ENCODE peak calls at places on chromosomes 1 and 21, in five cellular contexts. One of them, this sample, is unnamed. For H3K9me3, the result is how much of the 10 kb centered on the place peaks cover.

GRCh38 chr1:64135501-64136245 is 67.8 kb upstream of the UBE2U start:
- DNase-seq in osteoblast: no peak
- DNase-seq in pancreas: no peak
- DNase-seq in SK-N-SH: no peak
- DNase-seq in right atrium auricular region: no peak
- DNase-seq in this sample: no peak

GRCh38 chr1:67053535-67053784 is 488 bp downstream of the SLC35D1 start:
- DNase-seq in osteoblast: peak
- DNase-seq in pancreas: peak
- DNase-seq in SK-N-SH: peak
- DNase-seq in right atrium auricular region: peak
- DNase-seq in this sample: peak

GRCh38 chr1:168689726-168690602 is 39.0 kb downstream of the DPT start:
- DNase-seq in osteoblast: no peak
- DNase-seq in pancreas: peak
- DNase-seq in SK-N-SH: peak
- DNase-seq in right atrium auricular region: peak
- DNase-seq in this sample: no peak

GRCh38 chr1:65995326-65995725 is 202.6 kb downstream of the PDE4B start:
- DNase-seq in osteoblast: no peak
- DNase-seq in pancreas: no peak
- DNase-seq in SK-N-SH: no peak
- DNase-seq in right atrium auricular region: no peak
- DNase-seq in this sample: no peak

GRCh38 chr1:109719337-109719837 is 7.3 kb downstream of the GSTM5 start:
- DNase-seq in osteoblast: peak
- DNase-seq in pancreas: no peak
- DNase-seq in SK-N-SH: no peak
- DNase-seq in right atrium auricular region: no peak
- DNase-seq in this sample: no peak

GRCh38 chr1:235852887-235853286 is 13.8 kb downstream of the LYST start:
- DNase-seq in osteoblast: no peak
- DNase-seq in pancreas: no peak
- DNase-seq in SK-N-SH: no peak
- DNase-seq in right atrium auricular region: no peak
- DNase-seq in this sample: no peak

GRCh38 chr1:175865041-175865766 is 121.8 kb upstream of the TNR start:
- DNase-seq in osteoblast: no peak
- DNase-seq in pancreas: no peak
- DNase-seq in SK-N-SH: no peak
- DNase-seq in right atrium auricular region: no peak
- DNase-seq in this sample: no peak

GRCh38 chr1:116268211-116268610 is 104.8 kb upstream of the ATP1A1 start:
- DNase-seq in osteoblast: no peak
- DNase-seq in pancreas: peak
- DNase-seq in SK-N-SH: no peak
- DNase-seq in right atrium auricular region: no peak
- DNase-seq in this sample: no peak

GRCh38 chr1:179287456-179287855 is 6.1 kb upstream of the SOAT1 start:
- DNase-seq in osteoblast: no peak
- DNase-seq in pancreas: no peak
- DNase-seq in SK-N-SH: no peak
- DNase-seq in right atrium auricular region: no peak
- DNase-seq in this sample: no peak

GRCh38 chr21:25560151-25560783 is 47.0 kb downstream of the MRPL39 start:
- DNase-seq in osteoblast: no peak
- DNase-seq in pancreas: no peak
- DNase-seq in SK-N-SH: no peak
- DNase-seq in right atrium auricular region: no peak
- DNase-seq in this sample: no peak

GRCh38 chr1:216178266-216178665 is 245.0 kb downstream of the USH2A start:
- DNase-seq in osteoblast: no peak
- DNase-seq in pancreas: no peak
- DNase-seq in SK-N-SH: no peak
- DNase-seq in right atrium auricular region: no peak
- DNase-seq in this sample: no peak

GRCh38 chr1:234509457-234510328 is 30.7 kb upstream of the TARBP1 start:
- DNase-seq in osteoblast: no peak
- DNase-seq in pancreas: no peak
- DNase-seq in SK-N-SH: no peak
- DNase-seq in right atrium auricular region: no peak
- DNase-seq in this sample: no peak

GRCh38 chr1:45958317-45958716 is 154.9 kb downstream of the MAST2 start:
- DNase-seq in osteoblast: no peak
- DNase-seq in pancreas: no peak
- DNase-seq in SK-N-SH: no peak
- DNase-seq in right atrium auricular region: no peak
- DNase-seq in this sample: no peak

GRCh38 chr21:46605759-46606426 is 1.0 kb upstream of the S100B start:
- DNase-seq in osteoblast: no peak
- DNase-seq in pancreas: no peak
- DNase-seq in SK-N-SH: no peak
- DNase-seq in right atrium auricular region: no peak
- DNase-seq in this sample: no peak

GRCh38 chr1:1156140-1157032 is 17.3 kb upstream of the TTLL10 start:
- DNase-seq in osteoblast: no peak
- DNase-seq in pancreas: peak
- DNase-seq in SK-N-SH: no peak
- DNase-seq in right atrium auricular region: no peak
- DNase-seq in this sample: no peak

GRCh38 chr1:185045793-185046441 is 559 bp downstream of the RNF2 start:
- DNase-seq in osteoblast: peak
- DNase-seq in pancreas: peak
- DNase-seq in SK-N-SH: peak
- DNase-seq in right atrium auricular region: no peak
- DNase-seq in this sample: peak

GRCh38 chr1:178495741-178496409 is 889 bp downstream of the CLEC20A start:
- DNase-seq in osteoblast: peak
- DNase-seq in pancreas: no peak
- DNase-seq in SK-N-SH: no peak
- DNase-seq in right atrium auricular region: peak
- DNase-seq in this sample: no peak

GRCh38 chr1:198713081-198713480 is 74.2 kb downstream of the PTPRC start:
- DNase-seq in osteoblast: no peak
- DNase-seq in pancreas: no peak
- DNase-seq in SK-N-SH: no peak
- DNase-seq in right atrium auricular region: no peak
- DNase-seq in this sample: no peak
- H3K9me3 ChIP-seq in osteoblast: under half
- H3K9me3 ChIP-seq in pancreas: under half
- H3K9me3 ChIP-seq in SK-N-SH: under half
- H3K9me3 ChIP-seq in right atrium auricular region: under half
- H3K9me3 ChIP-seq in this sample: under half

GRCh38 chr1:229629251-229629650 is 3.2 kb downstream of the URB2 start:
- DNase-seq in osteoblast: no peak
- DNase-seq in pancreas: no peak
- DNase-seq in SK-N-SH: no peak
- DNase-seq in right atrium auricular region: no peak
- DNase-seq in this sample: no peak
- H3K4me3 ChIP-seq in osteoblast: no peak
- H3K4me3 ChIP-seq in pancreas: no peak
- H3K4me3 ChIP-seq in SK-N-SH: no peak
- H3K4me3 ChIP-seq in right atrium auricular region: no peak
- H3K4me3 ChIP-seq in this sample: no peak

GRCh38 chr1:92679980-92680379 is 104.9 kb downstream of the EVI5 start:
- DNase-seq in osteoblast: no peak
- DNase-seq in pancreas: no peak
- DNase-seq in SK-N-SH: no peak
- DNase-seq in right atrium auricular region: no peak
- DNase-seq in this sample: no peak
- H3K27ac ChIP-seq in osteoblast: no peak
- H3K27ac ChIP-seq in pancreas: no peak
- H3K27ac ChIP-seq in SK-N-SH: no peak
- H3K27ac ChIP-seq in right atrium auricular region: no peak
- H3K27ac ChIP-seq in this sample: no peak

GRCh38 chr1:9366943-9367780 is 74.5 kb downstream of the SPSB1 start:
- DNase-seq in osteoblast: no peak
- DNase-seq in pancreas: peak
- DNase-seq in SK-N-SH: no peak
- DNase-seq in right atrium auricular region: no peak
- DNase-seq in this sample: no peak
- H3K9me3 ChIP-seq in osteoblast: under half
- H3K9me3 ChIP-seq in pancreas: under half
- H3K9me3 ChIP-seq in SK-N-SH: under half
- H3K9me3 ChIP-seq in right atrium auricular region: under half
- H3K9me3 ChIP-seq in this sample: under half

This sample was measured in naive thymus-derived CD4-positive, alpha-beta T cell.